ENCODE peak calls at places on chromosomes 13 and 19, in six cellular contexts. K is lower lobe of right lung, C is Caco-2, Z is Peyer's patch, N is GM23248, R is stomach. I is an unnamed sample.

GRCh38 chr19:18507021-18507726 is 14.7 kb downstream of the ELL start:
- DNase-seq in K (no peak), C (no peak), Z (peak; percentile 71), N (no peak), R (peak; percentile 74), I (peak; percentile 43)

GRCh38 chr13:100872761-100873160 is 198.2 kb upstream of the TMTC4 start:
- DNase-seq in K (no peak), C (no peak), Z (no peak), N (no peak), R (no peak), I (peak; percentile 33)

GRCh38 chr13:94825507-94825906 is 113.2 kb upstream of the SOX21 start:
- DNase-seq in K (no peak), C (no peak), Z (no peak), N (no peak), R (peak; percentile 33), I (no peak)

GRCh38 chr19:41753159-41753558 is 2.2 kb upstream of the CEACAM6 start:
- DNase-seq in K (peak; percentile 87), C (peak; percentile 78), Z (peak; percentile 83), N (peak; percentile 52), R (peak; percentile 78), I (peak; percentile 37)

GRCh38 chr13:110627351-110627750 is 12.0 kb downstream of the NAXD start:
- DNase-seq in K (no peak), C (no peak), Z (no peak), N (no peak), R (no peak), I (no peak)

GRCh38 chr13:110683203-110683883 is 22.6 kb downstream of the CARS2 start:
- DNase-seq in K (no peak), C (peak; percentile 29), Z (no peak), N (peak; percentile 55), R (no peak), I (no peak)

GRCh38 chr19:3440082-3440481 is 40.2 kb downstream of the SMIM24 start:
- DNase-seq in K (peak; percentile 72), C (peak; percentile 57), Z (peak; percentile 73), N (peak; percentile 44), R (peak; percentile 57), I (peak; percentile 34)

GRCh38 chr19:4712771-4713170 is 10.9 kb downstream of the DPP9 start:
- DNase-seq in K (no peak), C (no peak), Z (no peak), N (no peak), R (no peak), I (no peak)

DNA sequence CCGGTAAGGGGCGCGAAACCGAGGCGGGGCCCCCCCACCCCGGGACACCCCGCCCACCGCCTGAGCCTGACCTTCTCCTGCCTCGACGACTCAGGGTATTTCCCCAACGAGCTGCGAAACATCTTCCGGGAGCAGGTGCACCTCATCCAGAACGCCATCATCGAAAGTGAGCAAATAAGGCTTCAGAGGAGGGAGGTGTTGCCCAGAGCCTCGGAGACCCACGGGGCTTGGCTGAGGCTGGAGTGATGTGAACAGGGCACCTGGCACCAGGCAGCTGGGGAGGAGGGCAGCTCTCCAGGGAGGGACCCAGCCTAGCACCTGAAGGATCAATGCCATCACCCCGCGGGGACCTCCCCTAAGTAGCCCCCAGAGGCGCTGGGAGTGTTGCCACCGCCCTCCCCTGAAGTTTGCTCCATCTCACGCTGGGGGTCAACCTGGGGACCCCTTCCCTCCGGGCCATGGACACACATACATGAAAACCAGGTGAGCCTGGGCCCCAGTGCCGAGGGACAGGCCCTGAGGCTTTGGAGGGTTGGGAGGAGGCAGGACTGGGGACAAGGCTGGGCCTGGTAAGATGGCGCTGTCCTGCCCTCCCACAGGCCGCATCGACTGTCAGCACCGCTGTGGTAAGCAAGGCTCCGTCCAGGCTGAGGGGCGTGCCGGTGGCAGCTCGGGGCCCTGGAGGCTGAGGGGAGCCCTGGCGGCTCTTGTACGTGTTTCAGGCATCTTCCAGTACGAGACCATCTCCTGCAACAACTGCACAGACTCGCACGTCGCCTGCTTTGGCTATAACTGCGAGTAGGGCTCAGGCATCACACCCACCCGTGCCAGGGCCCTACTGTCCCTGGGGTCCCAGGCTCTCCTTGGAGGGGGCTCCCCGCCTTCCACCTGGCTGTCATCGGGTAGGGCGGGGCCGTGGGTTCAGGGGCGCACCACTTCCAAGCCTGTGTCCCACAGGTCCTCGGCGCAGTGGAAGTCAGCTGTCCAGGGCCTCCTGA is 914 bp downstream of the IZUMO4 start:
- DNase-seq in K (no peak), C (peak; percentile 11), Z (no peak), N (peak; percentile 14), R (no peak), I (no peak)
- H3K36me3 ChIP-seq in K (peaks cover 47% of the 10 kb centered on the region), C (no peaks in the 10 kb centered on the region), Z (no peaks in the 10 kb centered on the region), N (peaks cover 3% of the 10 kb centered on the region), R (peaks cover 26% of the 10 kb centered on the region), I (no peaks in the 10 kb centered on the region)

GRCh38 chr13:92804926-92805325 is 421.7 kb upstream of the GPC6 start:
- DNase-seq in K (no peak), C (no peak), Z (no peak), N (no peak), R (no peak), I (no peak)

GRCh38 chr13:92807343-92807742 is 419.3 kb upstream of the GPC6 start:
- DNase-seq in K (no peak), C (no peak), Z (no peak), N (no peak), R (no peak), I (peak; percentile 75)

GRCh38 chr13:92804346-92804745 is 422.3 kb upstream of the GPC6 start:
- DNase-seq in K (no peak), C (no peak), Z (no peak), N (peak; percentile 54), R (no peak), I (peak; percentile 51)

GRCh38 chr13:92806215-92806614 is 420.4 kb upstream of the GPC6 start:
- DNase-seq in K (no peak), C (no peak), Z (no peak), N (peak; percentile 28), R (no peak), I (no peak)

GRCh38 chr13:92805766-92806165 is 420.8 kb upstream of the GPC6 start:
- DNase-seq in K (no peak), C (no peak), Z (no peak), N (no peak), R (no peak), I (no peak)
- H3K4me3 ChIP-seq in K (peak overlapping the region; percentile 45), C (no peak overlapping the region), Z (peak overlapping the region; percentile 45), N (peak overlapping the region; percentile 69), R (peak overlapping the region; percentile 43), I (peak overlapping the region; percentile 14)

DNA sequence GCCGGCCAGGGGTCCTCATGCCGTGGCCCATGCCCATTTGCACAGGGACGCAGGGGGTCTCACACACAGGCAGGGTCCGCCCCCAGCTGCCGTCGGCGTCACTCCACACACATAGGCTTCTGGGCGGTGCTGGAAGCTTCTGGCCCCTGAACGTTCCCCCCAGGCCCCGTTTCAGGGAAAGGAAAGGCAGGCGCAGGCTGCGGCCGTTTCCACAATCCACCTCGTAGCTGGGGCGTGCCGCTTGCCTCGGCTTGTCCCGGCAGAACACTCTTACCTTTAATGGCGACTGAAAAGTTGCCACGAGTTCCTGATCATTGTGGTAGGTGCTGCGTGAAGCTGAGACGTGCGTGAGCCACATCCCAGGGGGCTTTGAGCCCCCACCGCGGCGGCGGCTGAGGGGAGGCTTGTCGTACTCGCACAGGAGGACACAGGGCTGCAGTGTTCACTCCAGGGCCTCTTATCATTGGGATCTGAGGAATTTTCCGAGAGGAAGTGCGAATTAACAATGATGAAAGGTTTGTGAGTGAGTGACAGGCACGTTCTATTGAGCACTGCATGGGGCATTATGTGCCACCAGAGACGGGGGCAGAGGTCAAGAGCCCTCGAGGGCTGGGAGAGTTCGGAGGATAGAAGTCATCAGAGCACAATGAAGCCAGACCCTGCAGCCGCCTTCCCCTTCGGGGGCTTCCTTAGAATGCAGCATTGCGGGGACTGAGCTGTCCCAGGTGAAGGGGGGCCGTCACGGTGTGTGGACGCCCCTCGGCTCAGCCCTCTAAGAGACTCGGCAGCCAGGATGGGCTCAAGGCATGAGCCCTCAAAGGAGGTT is 53.6 kb downstream of the MCF2L start:
- DNase-seq in K (no peak), C (peak; percentile 39), Z (no peak), N (no peak), R (no peak), I (no peak)
- H3K9me3 ChIP-seq in K (no peaks in the 10 kb centered on the region), C (no peaks in the 10 kb centered on the region), Z (no peaks in the 10 kb centered on the region), N (no peaks in the 10 kb centered on the region), R (no peaks in the 10 kb centered on the region), I (no peaks in the 10 kb centered on the region)

GRCh38 chr19:44653977-44654784 is 10.5 kb downstream of the PVR start:
- DNase-seq in K (peak; percentile 88), C (peak; percentile 54), Z (peak; percentile 86), N (peak; percentile 71), R (peak; percentile 82), I (peak; percentile 43)
- H3K36me3 ChIP-seq in K (peaks cover 95% of the 10 kb centered on the region), C (peaks cover 34% of the 10 kb centered on the region), Z (no peaks in the 10 kb centered on the region), N (peaks cover 77% of the 10 kb centered on the region), R (peaks cover 55% of the 10 kb centered on the region), I (peaks cover 99% of the 10 kb centered on the region)

GRCh38 chr19:40217027-40217810 is 965 bp downstream of the TTC9B start:
- DNase-seq in K (peak; percentile 73), C (peak; percentile 94), Z (peak; percentile 75), N (peak; percentile 21), R (peak; percentile 65), I (no peak)
- H3K4me3 ChIP-seq in K (peak overlapping the region; percentile 8), C (peak overlapping the region; percentile 32), Z (peak overlapping the region; percentile 30), N (no peak overlapping the region), R (no peak overlapping the region), I (no peak overlapping the region)

GRCh38 chr19:35722897-35723296 is 5.1 kb downstream of the KMT2B start:
- DNase-seq in K (no peak), C (no peak), Z (no peak), N (no peak), R (no peak), I (no peak)

GRCh38 chr19:35721374-35721773 is 3.6 kb downstream of the KMT2B start:
- DNase-seq in K (no peak), C (no peak), Z (no peak), N (no peak), R (no peak), I (no peak)

GRCh38 chr19:35720648-35721047 is 2.8 kb downstream of the KMT2B start:
- DNase-seq in K (no peak), C (no peak), Z (no peak), N (no peak), R (no peak), I (no peak)

GRCh38 chr19:35723671-35724070 is 5.9 kb downstream of the KMT2B start:
- DNase-seq in K (no peak), C (no peak), Z (no peak), N (no peak), R (no peak), I (no peak)

DNA sequence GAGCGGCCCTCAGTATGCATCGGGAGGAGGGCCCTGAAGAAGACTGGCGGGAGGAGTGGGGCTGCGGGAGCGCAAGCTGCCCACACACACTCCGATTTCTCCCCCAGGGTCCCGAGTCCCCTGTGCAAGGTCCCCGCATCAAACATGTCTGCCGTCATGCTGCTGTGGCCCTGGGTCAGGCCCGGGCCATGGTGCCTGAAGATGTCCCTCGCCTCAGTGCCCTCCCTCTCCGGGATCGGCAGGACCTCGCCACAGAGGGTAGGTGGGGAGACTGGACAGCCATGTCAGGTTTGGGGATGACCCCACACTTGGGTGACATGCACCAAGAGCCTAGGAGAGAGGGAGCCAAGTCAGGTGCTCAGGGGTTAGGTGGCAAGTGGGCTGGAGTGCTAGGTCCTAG is 4.7 kb downstream of the KMT2B start:
- DNase-seq in K (no peak), C (no peak), Z (no peak), N (no peak), R (no peak), I (no peak)
- H3K9me3 ChIP-seq in K (no peaks in the 10 kb centered on the region), C (no peaks in the 10 kb centered on the region), Z (no peaks in the 10 kb centered on the region), N (no peaks in the 10 kb centered on the region), R (no peaks in the 10 kb centered on the region), I (no peaks in the 10 kb centered on the region)

I was measured in MG63.